ENCODE peak calls at places on chromosome X, in nine cellular contexts. L, H, I, X, R, E, Q, O and T are unnamed samples.

GRCh38 chrX:9882669-9883446 is 84.3 kb upstream of the CLDN34 start:
- DNase-seq in E (no peak), X (no peak), Q (no peak), I (no peak), R (no peak), H (no peak), O (no peak), L (peak), T (no peak)

GRCh38 chrX:68684291-68684918 is 36.9 kb downstream of the STARD8 start:
- DNase-seq in H (no peak), O (peak), L (no peak), E (peak), X (no peak), I (peak), Q (no peak), R (no peak), T (no peak)

GRCh38 chrX:45794323-45794994 is 593.8 kb upstream of the DIPK2B start:
- DNase-seq in I (no peak), X (no peak), H (no peak), L (no peak), E (no peak), O (no peak), Q (no peak), R (no peak), T (no peak)

GRCh38 chrX:110104078-110104477 is 101.2 kb downstream of the TMEM164 start:
- DNase-seq in L (no peak), X (no peak), R (no peak), I (no peak), E (no peak), H (no peak), O (no peak), Q (no peak), T (no peak)

GRCh38 chrX:15233416-15234015 is 36.4 kb downstream of the ASB9 start:
- DNase-seq in L (no peak), I (no peak), O (no peak), Q (no peak), H (no peak), X (no peak), R (no peak), E (no peak), T (no peak)

GRCh38 chrX:14777484-14777883 is 95.4 kb downstream of the FANCB start:
- DNase-seq in R (peak), E (no peak), H (no peak), L (no peak), I (no peak), O (no peak), Q (no peak), X (peak), T (no peak)

GRCh38 chrX:30910124-30910860 is 21.2 kb upstream of the TAB3 start:
- DNase-seq in X (peak), L (no peak), I (no peak), R (peak), Q (no peak), E (no peak), O (no peak), H (no peak), T (no peak)

GRCh38 chrX:69285881-69286545 is 120.8 kb upstream of the PJA1 start:
- DNase-seq in Q (no peak), X (peak), L (peak), I (peak), O (peak), E (peak), R (no peak), H (no peak), T (no peak)

GRCh38 chrX:129235903-129236302 is 287.4 kb downstream of the SMARCA1 start:
- DNase-seq in L (no peak), H (no peak), I (no peak), Q (no peak), E (no peak), O (no peak), R (no peak), X (no peak), T (no peak)

GRCh38 chrX:37509349-37509748 is 62.1 kb upstream of the LANCL3 start:
- DNase-seq in L (no peak), E (no peak), Q (no peak), O (no peak), H (no peak), R (no peak), I (peak), X (peak), T (no peak)

GRCh38 chrX:19609541-19609940 is 94.2 kb upstream of the MAP3K15 start:
- DNase-seq in L (no peak), O (no peak), I (no peak), H (no peak), X (no peak), R (no peak), E (no peak), Q (no peak), T (no peak)

GRCh38 chrX:143437439-143437838 is 79.8 kb downstream of the SPANXN3 start:
- DNase-seq in X (peak), L (peak), H (no peak), I (peak), Q (no peak), R (no peak), O (no peak), E (no peak), T (no peak)
- TF ChIP-seq CTCF in X (peak), L (no peak), H (peak), I (peak), Q (no peak), R (no peak), O (no peak), E (no peak), T (peak)

GRCh38 chrX:119189115-119189514 is 47.0 kb upstream of the PGRMC1 start:
- DNase-seq in L (no peak), I (no peak), Q (no peak), O (no peak), E (no peak), H (no peak), R (no peak), X (no peak), T (no peak)

GRCh38 chrX:119190736-119191282 is 45.3 kb upstream of the PGRMC1 start:
- DNase-seq in I (no peak), H (no peak), Q (peak), O (no peak), R (peak), X (no peak), E (no peak), L (peak), T (no peak)

GRCh38 chrX:119190251-119190651 is 45.8 kb upstream of the PGRMC1 start:
- DNase-seq in R (peak), Q (no peak), I (no peak), H (no peak), O (no peak), L (no peak), X (no peak), E (no peak), T (no peak)

GRCh38 chrX:119189586-119189985 is 46.5 kb upstream of the PGRMC1 start:
- DNase-seq in X (peak), E (no peak), I (no peak), L (no peak), H (no peak), R (peak), Q (no peak), O (no peak), T (no peak)

GRCh38 chrX:119194631-119195030 is 41.5 kb upstream of the PGRMC1 start:
- DNase-seq in O (no peak), E (no peak), L (peak), Q (no peak), R (peak), X (no peak), H (no peak), I (no peak), T (no peak)
- TF ChIP-seq CTCF in O (no peak), E (peak), L (peak), Q (peak), R (peak), X (no peak), H (no peak), I (no peak), T (peak)

GRCh38 chrX:150363561-150364346 is 637 bp downstream of the MAMLD1 start:
- DNase-seq in E (peak), R (peak), X (peak), L (peak), I (peak), H (no peak), O (peak), Q (no peak), T (peak)
- TF ChIP-seq CTCF in E (no peak), R (peak), X (peak), L (no peak), I (no peak), H (no peak), O (no peak), Q (no peak), T (peak)

GRCh38 chrX:104013158-104013557 is 350 bp downstream of the H2BW1 start:
- DNase-seq in L (no peak), H (no peak), E (no peak), R (no peak), Q (no peak), I (no peak), X (no peak), O (no peak), T (no peak)
- TF ChIP-seq CTCF in L (no peak), H (no peak), E (no peak), R (no peak), Q (no peak), I (no peak), X (no peak), O (no peak), T (no peak)

DNA sequence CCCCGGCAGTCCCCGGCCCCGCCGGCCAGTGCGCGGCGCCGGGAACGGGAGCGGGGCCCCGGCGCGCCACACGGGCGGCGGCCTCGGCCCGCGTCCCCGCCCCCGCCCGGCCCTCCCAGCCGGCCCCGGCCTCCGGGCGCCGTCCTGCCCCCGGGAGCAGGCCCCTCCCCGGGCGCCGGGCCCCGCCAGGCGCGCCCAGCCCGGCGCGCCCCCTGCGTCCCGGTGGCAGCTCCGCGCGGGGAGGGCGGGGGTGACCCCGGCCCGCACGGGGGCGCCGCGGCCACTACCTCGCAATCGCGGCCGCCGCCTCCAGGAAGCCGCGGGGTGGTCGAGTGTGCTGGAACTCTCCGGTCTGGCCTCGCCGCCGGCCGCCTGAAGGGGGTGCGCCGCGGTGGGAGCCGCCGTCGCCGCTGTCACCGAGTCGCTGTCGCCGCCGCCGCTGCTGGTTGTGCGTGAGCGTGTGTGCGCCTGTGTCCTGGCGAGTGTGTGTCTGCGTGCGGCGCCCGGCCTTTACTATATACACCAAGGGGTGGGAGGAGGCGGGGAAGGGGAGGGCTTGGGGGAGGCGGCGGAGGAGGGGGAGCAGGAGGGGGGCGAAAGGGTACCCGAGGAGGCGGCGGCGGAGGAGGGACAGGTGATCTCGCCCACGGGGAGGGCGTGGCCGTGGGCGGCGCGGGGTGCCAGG is at the start of gene RAI2:
- DNase-seq in Q (no peak), O (no peak), X (no peak), R (no peak), H (no peak), L (no peak), I (peak), E (peak), T (no peak)
- TF ChIP-seq CTCF in Q (no peak), O (no peak), X (no peak), R (no peak), H (no peak), L (no peak), I (no peak), E (no peak), T (peak)

GRCh38 chrX:72274526-72274925 is 2.5 kb downstream of the RPS4X start:
- DNase-seq in H (no peak), O (no peak), Q (no peak), R (peak), L (no peak), I (no peak), E (no peak), X (no peak), T (no peak)
- TF ChIP-seq CTCF in H (no peak), O (no peak), Q (no peak), R (no peak), L (no peak), I (no peak), E (no peak), X (no peak), T (no peak)

DNA sequence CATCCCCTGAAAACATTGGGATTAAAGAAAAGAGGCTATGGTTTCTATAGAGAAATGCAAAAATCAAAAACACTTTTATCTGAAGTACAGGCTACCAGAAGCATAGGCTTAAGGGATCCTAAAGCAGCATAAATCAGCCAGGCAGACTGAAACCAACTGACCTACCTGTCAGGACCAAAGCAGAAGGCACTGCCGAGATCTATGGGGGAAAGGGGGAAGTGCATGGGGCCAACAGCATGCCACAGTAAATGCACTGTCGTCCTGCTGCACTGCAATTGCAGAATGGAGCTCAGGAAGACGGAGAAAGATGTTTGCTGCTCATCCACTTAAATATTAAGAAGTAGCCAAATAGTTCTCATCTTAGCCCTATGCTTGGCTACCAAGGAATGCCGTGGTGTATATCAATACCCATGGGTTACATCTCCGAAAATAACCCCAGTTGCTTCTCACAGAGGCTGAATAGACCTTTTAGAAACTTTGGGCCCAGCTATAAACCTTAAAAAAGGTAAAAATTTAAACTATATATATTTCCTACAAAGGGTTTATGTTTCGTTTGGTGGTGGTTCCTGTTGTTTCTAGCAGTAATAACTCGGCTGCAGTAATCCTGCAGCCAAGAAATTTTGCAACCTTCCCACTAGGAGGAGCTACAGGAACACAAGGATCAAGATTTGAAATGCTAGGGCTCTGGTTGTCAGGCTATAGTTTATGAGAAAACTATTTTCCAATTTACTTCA is 312.2 kb upstream of the DIAPH2 start:
- DNase-seq in L (peak), H (no peak), R (peak), O (no peak), I (peak), E (no peak), X (peak), Q (no peak), T (no peak)
- TF ChIP-seq CTCF in L (peak), H (peak), R (peak), O (peak), I (peak), E (peak), X (peak), Q (peak), T (peak)

GRCh38 chrX:8849945-8850344 is 48.8 kb upstream of the FAM9A start:
- DNase-seq in X (no peak), H (no peak), R (no peak), I (no peak), L (peak), O (no peak), Q (no peak), E (no peak), T (no peak)
- TF ChIP-seq CTCF in X (peak), H (no peak), R (no peak), I (no peak), L (no peak), O (no peak), Q (peak), E (no peak), T (peak)

DNA sequence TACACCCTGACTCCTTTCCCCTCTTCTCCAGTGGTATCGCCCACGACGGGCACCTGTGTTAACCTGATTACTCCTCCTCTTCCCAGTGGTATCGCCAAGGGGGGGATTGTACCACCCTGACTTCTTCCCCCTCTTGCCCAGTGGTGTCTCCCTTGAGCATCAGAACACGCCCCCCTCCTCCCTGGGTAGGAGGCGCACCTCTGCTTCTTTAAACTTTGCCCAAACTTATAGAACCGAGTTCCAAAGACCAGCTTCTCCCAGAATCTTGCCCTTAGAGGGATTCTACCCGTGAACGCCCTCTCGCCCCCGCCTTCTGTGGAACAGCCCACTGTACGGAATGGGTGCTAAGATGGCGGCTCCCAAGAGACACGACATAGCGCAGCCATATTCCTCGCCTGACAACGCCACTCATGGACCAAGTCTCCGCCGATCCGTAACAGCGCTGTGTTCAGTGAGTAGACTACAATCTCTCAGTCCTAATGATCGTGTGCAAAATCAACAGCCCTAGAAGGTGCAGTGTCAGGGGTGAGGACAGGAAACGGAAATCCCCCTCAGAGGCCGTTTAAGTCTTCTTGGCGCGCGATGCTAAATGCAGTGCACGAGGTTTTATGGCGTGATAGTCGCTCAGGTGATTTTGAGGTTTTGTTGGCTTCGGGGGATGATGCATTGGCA is 4.2 kb upstream of the ZNF157 start:
- DNase-seq in X (peak), H (peak), I (peak), Q (peak), E (peak), O (peak), L (peak), R (peak), T (no peak)
- TF ChIP-seq CTCF in X (peak), H (no peak), I (no peak), Q (no peak), E (no peak), O (no peak), L (no peak), R (peak), T (peak)

DNA sequence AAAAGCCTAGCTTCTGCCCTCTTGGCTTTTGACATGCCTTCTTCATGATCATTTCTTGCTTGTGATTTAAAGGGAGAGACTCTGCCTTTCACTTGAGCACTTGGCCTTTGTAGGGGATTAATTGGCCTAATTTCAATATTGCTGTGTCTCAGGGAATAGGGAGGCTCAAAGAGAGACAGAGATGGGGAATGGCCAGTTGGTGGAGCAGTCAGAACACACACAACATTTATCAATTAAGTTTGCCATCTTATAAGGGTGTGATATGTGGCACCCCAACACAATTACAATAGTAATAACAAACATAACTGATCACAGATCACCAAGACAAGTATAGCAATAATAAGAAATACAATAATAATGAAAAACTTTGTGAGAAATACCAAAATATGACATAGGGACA is 122.5 kb upstream of the VCX start:
- DNase-seq in R (no peak), Q (no peak), L (no peak), O (no peak), E (no peak), X (no peak), H (no peak), I (no peak), T (no peak)
- TF ChIP-seq CTCF in R (no peak), Q (no peak), L (no peak), O (no peak), E (peak), X (no peak), H (no peak), I (no peak), T (peak)